ENCODE peak calls at places on chromosomes 1 and 21, in ten cellular contexts. One of them, this sample, is unnamed.

GRCh38 chr1:119358661-119359060 is 9.9 kb upstream of the HAO2 start:
- DNase-seq in brain microvascular endothelial cell: no peak
- DNase-seq in left ventricle myocardium inferior: no peak
- DNase-seq in fibroblast of lung: no peak
- DNase-seq in heart right ventricle: no peak
- DNase-seq in adrenal gland: no peak
- DNase-seq in right lobe of liver: no peak
- DNase-seq in stomach: no peak
- DNase-seq in WERI-Rb-1: no peak
- DNase-seq in CD8-positive, alpha-beta T cell: no peak
- DNase-seq in this sample: no peak

GRCh38 chr1:64838486-64838885 is 93.6 kb downstream of the RAVER2 start:
- DNase-seq in brain microvascular endothelial cell: no peak
- DNase-seq in left ventricle myocardium inferior: no peak
- DNase-seq in fibroblast of lung: no peak
- DNase-seq in heart right ventricle: no peak
- DNase-seq in adrenal gland: no peak
- DNase-seq in right lobe of liver: no peak
- DNase-seq in stomach: no peak
- DNase-seq in WERI-Rb-1: no peak
- DNase-seq in CD8-positive, alpha-beta T cell: no peak
- DNase-seq in this sample: no peak

GRCh38 chr21:45891388-45892155 is 90.0 kb upstream of the COL6A1 start:
- DNase-seq in brain microvascular endothelial cell: no peak
- DNase-seq in left ventricle myocardium inferior: no peak
- DNase-seq in fibroblast of lung: no peak
- DNase-seq in heart right ventricle: no peak
- DNase-seq in adrenal gland: no peak
- DNase-seq in right lobe of liver: peak; percentile 40
- DNase-seq in stomach: no peak
- DNase-seq in WERI-Rb-1: no peak
- DNase-seq in CD8-positive, alpha-beta T cell: no peak
- DNase-seq in this sample: peak; percentile 59

GRCh38 chr1:18384477-18384876 is 96.3 kb upstream of the KLHDC7A start:
- DNase-seq in brain microvascular endothelial cell: no peak
- DNase-seq in left ventricle myocardium inferior: no peak
- DNase-seq in fibroblast of lung: no peak
- DNase-seq in heart right ventricle: no peak
- DNase-seq in adrenal gland: no peak
- DNase-seq in right lobe of liver: no peak
- DNase-seq in stomach: no peak
- DNase-seq in WERI-Rb-1: peak; percentile 43
- DNase-seq in CD8-positive, alpha-beta T cell: no peak
- DNase-seq in this sample: no peak

GRCh38 chr1:42420145-42420544 is 35.7 kb downstream of the ZMYND12 start:
- DNase-seq in brain microvascular endothelial cell: no peak
- DNase-seq in left ventricle myocardium inferior: no peak
- DNase-seq in fibroblast of lung: peak; percentile 29
- DNase-seq in heart right ventricle: no peak
- DNase-seq in adrenal gland: no peak
- DNase-seq in right lobe of liver: no peak
- DNase-seq in stomach: no peak
- DNase-seq in WERI-Rb-1: no peak
- DNase-seq in CD8-positive, alpha-beta T cell: no peak
- DNase-seq in this sample: no peak

GRCh38 chr1:12344611-12345299 is 114.9 kb downstream of the VPS13D start:
- DNase-seq in brain microvascular endothelial cell: no peak
- DNase-seq in left ventricle myocardium inferior: no peak
- DNase-seq in fibroblast of lung: no peak
- DNase-seq in heart right ventricle: no peak
- DNase-seq in adrenal gland: no peak
- DNase-seq in right lobe of liver: no peak
- DNase-seq in stomach: no peak
- DNase-seq in WERI-Rb-1: no peak
- DNase-seq in CD8-positive, alpha-beta T cell: no peak
- DNase-seq in this sample: no peak

GRCh38 chr1:212346586-212346985 is 61.4 kb downstream of the PPP2R5A start:
- DNase-seq in brain microvascular endothelial cell: no peak
- DNase-seq in left ventricle myocardium inferior: no peak
- DNase-seq in fibroblast of lung: no peak
- DNase-seq in heart right ventricle: no peak
- DNase-seq in adrenal gland: no peak
- DNase-seq in right lobe of liver: no peak
- DNase-seq in stomach: no peak
- DNase-seq in WERI-Rb-1: no peak
- DNase-seq in CD8-positive, alpha-beta T cell: no peak
- DNase-seq in this sample: no peak

GRCh38 chr21:26835027-26835713 is 10.0 kb downstream of the ADAMTS1 start:
- DNase-seq in brain microvascular endothelial cell: peak; percentile 60
- DNase-seq in left ventricle myocardium inferior: no peak
- DNase-seq in fibroblast of lung: peak; percentile 88
- DNase-seq in heart right ventricle: no peak
- DNase-seq in adrenal gland: peak; percentile 20
- DNase-seq in right lobe of liver: no peak
- DNase-seq in stomach: no peak
- DNase-seq in WERI-Rb-1: no peak
- DNase-seq in CD8-positive, alpha-beta T cell: no peak
- DNase-seq in this sample: no peak

GRCh38 chr1:36224537-36225297 is 474 bp downstream of the THRAP3 start:
- DNase-seq in brain microvascular endothelial cell: peak; percentile 88
- DNase-seq in left ventricle myocardium inferior: no peak
- DNase-seq in fibroblast of lung: peak; percentile 86
- DNase-seq in heart right ventricle: peak; percentile 79
- DNase-seq in adrenal gland: peak; percentile 85
- DNase-seq in right lobe of liver: peak; percentile 88
- DNase-seq in stomach: peak; percentile 65
- DNase-seq in WERI-Rb-1: peak; percentile 82
- DNase-seq in CD8-positive, alpha-beta T cell: no peak
- DNase-seq in this sample: no peak

GRCh38 chr21:45895778-45896370 is 85.7 kb upstream of the COL6A1 start:
- DNase-seq in brain microvascular endothelial cell: no peak
- DNase-seq in left ventricle myocardium inferior: no peak
- DNase-seq in fibroblast of lung: no peak
- DNase-seq in heart right ventricle: no peak
- DNase-seq in adrenal gland: no peak
- DNase-seq in right lobe of liver: peak; percentile 46
- DNase-seq in stomach: no peak
- DNase-seq in WERI-Rb-1: no peak
- DNase-seq in CD8-positive, alpha-beta T cell: no peak
- DNase-seq in this sample: no peak

GRCh38 chr1:155196893-155197638 is 10.6 kb downstream of the THBS3 start:
- DNase-seq in brain microvascular endothelial cell: no peak
- DNase-seq in left ventricle myocardium inferior: no peak
- DNase-seq in fibroblast of lung: no peak
- DNase-seq in heart right ventricle: no peak
- DNase-seq in adrenal gland: peak; percentile 94
- DNase-seq in right lobe of liver: no peak
- DNase-seq in stomach: no peak
- DNase-seq in WERI-Rb-1: no peak
- DNase-seq in CD8-positive, alpha-beta T cell: no peak
- DNase-seq in this sample: peak; percentile 28

GRCh38 chr21:36113647-36114428 is 21.0 kb upstream of the CBR3 start:
- DNase-seq in brain microvascular endothelial cell: no peak
- DNase-seq in left ventricle myocardium inferior: no peak
- DNase-seq in fibroblast of lung: no peak
- DNase-seq in heart right ventricle: no peak
- DNase-seq in adrenal gland: no peak
- DNase-seq in right lobe of liver: peak; percentile 91
- DNase-seq in stomach: peak; percentile 85
- DNase-seq in WERI-Rb-1: no peak
- DNase-seq in CD8-positive, alpha-beta T cell: peak; percentile 62
- DNase-seq in this sample: peak; percentile 88

GRCh38 chr1:218384576-218384975 is 39.4 kb downstream of the TGFB2 start:
- DNase-seq in brain microvascular endothelial cell: peak; percentile 76
- DNase-seq in left ventricle myocardium inferior: no peak
- DNase-seq in fibroblast of lung: no peak
- DNase-seq in heart right ventricle: no peak
- DNase-seq in adrenal gland: no peak
- DNase-seq in right lobe of liver: no peak
- DNase-seq in stomach: no peak
- DNase-seq in WERI-Rb-1: peak; percentile 70
- DNase-seq in CD8-positive, alpha-beta T cell: no peak
- DNase-seq in this sample: no peak

GRCh38 chr1:228141082-228141870 is 1.2 kb downstream of the GUK1 start:
- DNase-seq in brain microvascular endothelial cell: no peak
- DNase-seq in left ventricle myocardium inferior: peak; percentile 78
- DNase-seq in fibroblast of lung: no peak
- DNase-seq in heart right ventricle: peak; percentile 67
- DNase-seq in adrenal gland: peak; percentile 45
- DNase-seq in right lobe of liver: peak; percentile 62
- DNase-seq in stomach: peak; percentile 78
- DNase-seq in WERI-Rb-1: no peak
- DNase-seq in CD8-positive, alpha-beta T cell: no peak
- DNase-seq in this sample: peak; percentile 76

GRCh38 chr1:26469558-26469957 is 2.7 kb upstream of the HMGN2 start:
- DNase-seq in brain microvascular endothelial cell: no peak
- DNase-seq in left ventricle myocardium inferior: no peak
- DNase-seq in fibroblast of lung: no peak
- DNase-seq in heart right ventricle: no peak
- DNase-seq in adrenal gland: no peak
- DNase-seq in right lobe of liver: no peak
- DNase-seq in stomach: no peak
- DNase-seq in WERI-Rb-1: peak; percentile 73
- DNase-seq in CD8-positive, alpha-beta T cell: no peak
- DNase-seq in this sample: no peak

GRCh38 chr1:15016001-15016400 is 137.5 kb upstream of the TMEM51 start:
- DNase-seq in brain microvascular endothelial cell: no peak
- DNase-seq in left ventricle myocardium inferior: no peak
- DNase-seq in fibroblast of lung: no peak
- DNase-seq in heart right ventricle: no peak
- DNase-seq in adrenal gland: no peak
- DNase-seq in right lobe of liver: no peak
- DNase-seq in stomach: no peak
- DNase-seq in WERI-Rb-1: no peak
- DNase-seq in CD8-positive, alpha-beta T cell: no peak
- DNase-seq in this sample: peak; percentile 65

GRCh38 chr1:34754878-34755637 is at the start of gene GJB5:
- DNase-seq in brain microvascular endothelial cell: no peak
- DNase-seq in left ventricle myocardium inferior: no peak
- DNase-seq in fibroblast of lung: no peak
- DNase-seq in heart right ventricle: no peak
- DNase-seq in adrenal gland: no peak
- DNase-seq in right lobe of liver: no peak
- DNase-seq in stomach: no peak
- DNase-seq in WERI-Rb-1: no peak
- DNase-seq in CD8-positive, alpha-beta T cell: no peak
- DNase-seq in this sample: no peak

GRCh38 chr1:909861-910310 is 13.8 kb upstream of the SAMD11 start:
- DNase-seq in brain microvascular endothelial cell: no peak
- DNase-seq in left ventricle myocardium inferior: no peak
- DNase-seq in fibroblast of lung: no peak
- DNase-seq in heart right ventricle: no peak
- DNase-seq in adrenal gland: peak; percentile 16
- DNase-seq in right lobe of liver: no peak
- DNase-seq in stomach: no peak
- DNase-seq in WERI-Rb-1: no peak
- DNase-seq in CD8-positive, alpha-beta T cell: no peak
- DNase-seq in this sample: peak; percentile 27

GRCh38 chr1:28860332-28861073 is 48.5 kb downstream of the OPRD1 start:
- DNase-seq in brain microvascular endothelial cell: peak; percentile 11
- DNase-seq in left ventricle myocardium inferior: no peak
- DNase-seq in fibroblast of lung: no peak
- DNase-seq in heart right ventricle: no peak
- DNase-seq in adrenal gland: no peak
- DNase-seq in right lobe of liver: no peak
- DNase-seq in stomach: peak; percentile 69
- DNase-seq in WERI-Rb-1: peak; percentile 66
- DNase-seq in CD8-positive, alpha-beta T cell: no peak
- DNase-seq in this sample: no peak

GRCh38 chr21:42027085-42027803 is 17.1 kb upstream of the ZBTB21 start:
- DNase-seq in brain microvascular endothelial cell: no peak
- DNase-seq in left ventricle myocardium inferior: no peak
- DNase-seq in fibroblast of lung: no peak
- DNase-seq in heart right ventricle: no peak
- DNase-seq in adrenal gland: no peak
- DNase-seq in right lobe of liver: no peak
- DNase-seq in stomach: no peak
- DNase-seq in WERI-Rb-1: no peak
- DNase-seq in CD8-positive, alpha-beta T cell: no peak
- DNase-seq in this sample: no peak

GRCh38 chr1:32939655-32940371 is 24.8 kb downstream of the RNF19B start:
- DNase-seq in brain microvascular endothelial cell: peak; percentile 91
- DNase-seq in left ventricle myocardium inferior: peak; percentile 56
- DNase-seq in fibroblast of lung: peak; percentile 92
- DNase-seq in heart right ventricle: no peak
- DNase-seq in adrenal gland: no peak
- DNase-seq in right lobe of liver: no peak
- DNase-seq in stomach: no peak
- DNase-seq in WERI-Rb-1: peak; percentile 68
- DNase-seq in CD8-positive, alpha-beta T cell: no peak
- DNase-seq in this sample: no peak

GRCh38 chr1:44659566-44659965 is 14.7 kb downstream of the TMEM53 start:
- DNase-seq in brain microvascular endothelial cell: no peak
- DNase-seq in left ventricle myocardium inferior: no peak
- DNase-seq in fibroblast of lung: no peak
- DNase-seq in heart right ventricle: no peak
- DNase-seq in adrenal gland: no peak
- DNase-seq in right lobe of liver: peak; percentile 47
- DNase-seq in stomach: no peak
- DNase-seq in WERI-Rb-1: peak; percentile 31
- DNase-seq in CD8-positive, alpha-beta T cell: no peak
- DNase-seq in this sample: no peak
- H3K27ac ChIP-seq in brain microvascular endothelial cell: no peak overlapping the region
- H3K27ac ChIP-seq in left ventricle myocardium inferior: peak overlapping the region; percentile 80
- H3K27ac ChIP-seq in fibroblast of lung: no peak overlapping the region
- H3K27ac ChIP-seq in heart right ventricle: no peak overlapping the region
- H3K27ac ChIP-seq in adrenal gland: no peak overlapping the region
- H3K27ac ChIP-seq in right lobe of liver: peak overlapping the region; percentile 96
- H3K27ac ChIP-seq in stomach: peak overlapping the region; percentile 20
- H3K27ac ChIP-seq in WERI-Rb-1: no peak overlapping the region
- H3K27ac ChIP-seq in CD8-positive, alpha-beta T cell: no peak overlapping the region
- H3K27ac ChIP-seq in this sample: no peak overlapping the region

GRCh38 chr1:196734006-196734405 is 40.6 kb upstream of the CFHR3 start:
- DNase-seq in brain microvascular endothelial cell: no peak
- DNase-seq in left ventricle myocardium inferior: no peak
- DNase-seq in fibroblast of lung: no peak
- DNase-seq in heart right ventricle: no peak
- DNase-seq in adrenal gland: no peak
- DNase-seq in right lobe of liver: no peak
- DNase-seq in stomach: no peak
- DNase-seq in WERI-Rb-1: no peak
- DNase-seq in CD8-positive, alpha-beta T cell: no peak
- DNase-seq in this sample: no peak
- H3K36me3 ChIP-seq in brain microvascular endothelial cell: peaks cover 15% of the 10 kb centered on the region
- H3K36me3 ChIP-seq in left ventricle myocardium inferior: peaks cover 15% of the 10 kb centered on the region
- H3K36me3 ChIP-seq in fibroblast of lung: no peaks in the 10 kb centered on the region
- H3K36me3 ChIP-seq in heart right ventricle: no peaks in the 10 kb centered on the region
- H3K36me3 ChIP-seq in adrenal gland: no peaks in the 10 kb centered on the region
- H3K36me3 ChIP-seq in right lobe of liver: peaks cover 7% of the 10 kb centered on the region
- H3K36me3 ChIP-seq in stomach: peaks cover 14% of the 10 kb centered on the region
- H3K36me3 ChIP-seq in WERI-Rb-1: no peaks in the 10 kb centered on the region
- H3K36me3 ChIP-seq in CD8-positive, alpha-beta T cell: no peaks in the 10 kb centered on the region
- H3K36me3 ChIP-seq in this sample: peaks cover 2% of the 10 kb centered on the region

GRCh38 chr1:150976879-150977694 is 2.5 kb upstream of the CERS2 start:
- DNase-seq in brain microvascular endothelial cell: no peak
- DNase-seq in left ventricle myocardium inferior: peak; percentile 82
- DNase-seq in fibroblast of lung: no peak
- DNase-seq in heart right ventricle: peak; percentile 79
- DNase-seq in adrenal gland: peak; percentile 95
- DNase-seq in right lobe of liver: peak; percentile 94
- DNase-seq in stomach: peak; percentile 89
- DNase-seq in WERI-Rb-1: no peak
- DNase-seq in CD8-positive, alpha-beta T cell: peak; percentile 74
- DNase-seq in this sample: peak; percentile 97
- H3K27ac ChIP-seq in brain microvascular endothelial cell: no peak overlapping the region
- H3K27ac ChIP-seq in left ventricle myocardium inferior: peak overlapping the region; percentile 73
- H3K27ac ChIP-seq in fibroblast of lung: peak overlapping the region; percentile 32
- H3K27ac ChIP-seq in heart right ventricle: no peak overlapping the region
- H3K27ac ChIP-seq in adrenal gland: peak overlapping the region; percentile 81
- H3K27ac ChIP-seq in right lobe of liver: peak overlapping the region; percentile 66
- H3K27ac ChIP-seq in stomach: peak overlapping the region; percentile 91
- H3K27ac ChIP-seq in WERI-Rb-1: no peak overlapping the region
- H3K27ac ChIP-seq in CD8-positive, alpha-beta T cell: no peak overlapping the region
- H3K27ac ChIP-seq in this sample: peak overlapping the region; percentile 92

GRCh38 chr1:40411843-40412242 is 38.3 kb downstream of the SMAP2 start:
- DNase-seq in brain microvascular endothelial cell: no peak
- DNase-seq in left ventricle myocardium inferior: no peak
- DNase-seq in fibroblast of lung: no peak
- DNase-seq in heart right ventricle: no peak
- DNase-seq in adrenal gland: no peak
- DNase-seq in right lobe of liver: no peak
- DNase-seq in stomach: no peak
- DNase-seq in WERI-Rb-1: no peak
- DNase-seq in CD8-positive, alpha-beta T cell: no peak
- DNase-seq in this sample: no peak
- H3K36me3 ChIP-seq in brain microvascular endothelial cell: peaks cover 5% of the 10 kb centered on the region
- H3K36me3 ChIP-seq in left ventricle myocardium inferior: peaks cover 31% of the 10 kb centered on the region
- H3K36me3 ChIP-seq in fibroblast of lung: peaks cover 4% of the 10 kb centered on the region
- H3K36me3 ChIP-seq in heart right ventricle: no peaks in the 10 kb centered on the region
- H3K36me3 ChIP-seq in adrenal gland: peaks cover 44% of the 10 kb centered on the region
- H3K36me3 ChIP-seq in right lobe of liver: peaks cover 11% of the 10 kb centered on the region
- H3K36me3 ChIP-seq in stomach: peaks cover 91% of the 10 kb centered on the region
- H3K36me3 ChIP-seq in WERI-Rb-1: peaks cover 16% of the 10 kb centered on the region
- H3K36me3 ChIP-seq in CD8-positive, alpha-beta T cell: peaks cover 58% of the 10 kb centered on the region
- H3K36me3 ChIP-seq in this sample: no peaks in the 10 kb centered on the region

This sample was measured in left lung.